ENCODE peak calls at places on chromosomes 5 and 9, in nine cellular contexts. O is heart right ventricle, V is ascending aorta, H is upper lobe of left lung, R is mucosa of descending colon, W is upper lobe of right lung, U is stomach, P is A549, M is small intestine. B is an unnamed sample. For H3K9me3, the result is how much of the 10 kb centered on the place peaks cover.

GRCh38 chr9:133362359-133363044 is 6.2 kb downstream of the SURF2 start:
- DNase-seq in O (no peak), V (no peak), H (no peak), R (no peak), W (no peak), U (no peak), P (no peak), M (no peak), B (no peak)

GRCh38 chr9:36911037-36911436 is 123.0 kb downstream of the PAX5 start:
- DNase-seq in O (no peak), V (no peak), H (no peak), R (no peak), W (no peak), U (no peak), P (no peak), M (no peak), B (no peak)

GRCh38 chr5:76818844-76819831 is at the start of gene F2RL1:
- DNase-seq in O (peak), V (no peak), H (peak), R (peak), W (peak), U (peak), P (peak), M (peak), B (peak)

GRCh38 chr9:127086771-127087170 is 35.7 kb downstream of the ANGPTL2 start:
- DNase-seq in O (no peak), V (no peak), H (no peak), R (no peak), W (no peak), U (no peak), P (no peak), M (no peak), B (no peak)

GRCh38 chr5:60184599-60184998 is 291.1 kb upstream of the PDE4D start:
- DNase-seq in O (no peak), V (no peak), H (no peak), R (no peak), W (no peak), U (no peak), P (peak), M (no peak), B (no peak)

GRCh38 chr5:76607353-76607871 is 15.8 kb downstream of the F2RL2 start:
- DNase-seq in O (no peak), V (no peak), H (no peak), R (no peak), W (no peak), U (no peak), P (no peak), M (no peak), B (no peak)

GRCh38 chr9:89468271-89468960 is 29.5 kb downstream of the SEMA4D start:
- DNase-seq in O (no peak), V (no peak), H (no peak), R (no peak), W (no peak), U (no peak), P (no peak), M (no peak), B (no peak)

GRCh38 chr5:146529984-146530383 is 14.0 kb upstream of the GPR151 start:
- DNase-seq in O (no peak), V (no peak), H (no peak), R (no peak), W (no peak), U (no peak), P (no peak), M (no peak), B (no peak)

GRCh38 chr5:168428552-168428951 is 57.7 kb upstream of the RARS1 start:
- DNase-seq in O (no peak), V (no peak), H (no peak), R (no peak), W (no peak), U (no peak), P (no peak), M (no peak), B (no peak)

GRCh38 chr5:168425997-168426863 is 60.0 kb upstream of the RARS1 start:
- DNase-seq in O (no peak), V (no peak), H (no peak), R (no peak), W (no peak), U (no peak), P (no peak), M (no peak), B (no peak)

GRCh38 chr5:168424506-168425298 is 61.6 kb upstream of the RARS1 start:
- DNase-seq in O (no peak), V (no peak), H (no peak), R (no peak), W (no peak), U (no peak), P (peak), M (no peak), B (no peak)

GRCh38 chr5:168427224-168427623 is 59.0 kb upstream of the RARS1 start:
- DNase-seq in O (no peak), V (no peak), H (no peak), R (no peak), W (no peak), U (no peak), P (no peak), M (no peak), B (no peak)

GRCh38 chr5:168426864-168427172 is 59.5 kb upstream of the RARS1 start:
- DNase-seq in O (no peak), V (no peak), H (no peak), R (no peak), W (no peak), U (no peak), P (no peak), M (no peak), B (no peak)
- H3K9me3 ChIP-seq in O (under half), V (under half), H (under half), R (under half), W (under half), U (under half), P (under half), M (under half), B (under half)

DNA sequence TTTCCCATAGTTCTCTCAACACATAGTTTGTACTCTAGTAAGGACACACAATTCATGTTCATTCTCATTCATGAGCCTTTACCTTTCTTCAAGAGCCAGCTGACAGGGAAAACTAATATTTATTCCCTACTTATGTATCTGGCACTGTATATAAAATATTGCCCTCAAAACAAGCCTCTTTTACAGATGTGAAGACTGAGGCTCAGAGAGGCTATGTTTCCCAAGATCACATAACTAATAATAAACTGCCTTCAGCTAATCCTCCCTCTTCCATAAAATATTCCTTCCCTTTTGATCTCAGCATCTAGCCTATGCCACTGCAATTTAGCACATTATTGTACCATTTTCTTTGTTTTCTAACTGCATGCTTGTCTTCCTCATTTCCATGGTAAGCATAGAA is 18.2 kb downstream of the ALDOB start:
- DNase-seq in O (no peak), V (no peak), H (no peak), R (no peak), W (no peak), U (no peak), P (no peak), M (peak), B (no peak)
- H3K9me3 ChIP-seq in O (under half), V (half or more), H (under half), R (under half), W (under half), U (under half), P (under half), M (under half), B (under half)

DNA sequence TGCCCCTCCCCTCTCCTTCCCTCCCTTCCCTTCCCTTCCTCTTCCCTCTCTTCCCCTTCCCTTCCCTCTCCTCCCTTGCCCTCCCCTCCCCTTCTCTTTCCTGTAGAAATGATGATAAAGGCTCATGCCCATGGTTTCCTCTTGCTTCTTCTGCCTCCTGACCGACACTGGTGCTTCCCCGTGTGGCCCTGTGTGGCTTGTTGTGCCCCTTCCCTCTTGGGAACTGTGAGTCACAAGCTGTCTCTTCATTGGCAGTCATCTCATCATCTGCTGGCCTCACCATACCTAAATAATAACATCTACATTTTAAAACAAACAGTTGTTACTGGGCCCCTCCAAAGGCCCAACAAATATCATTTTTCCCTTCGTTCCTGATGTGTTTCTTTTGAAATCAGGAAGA is 11.7 kb upstream of the CARNMT1 start:
- DNase-seq in O (no peak), V (no peak), H (no peak), R (no peak), W (no peak), U (no peak), P (no peak), M (no peak), B (no peak)
- H3K9me3 ChIP-seq in O (under half), V (under half), H (under half), R (under half), W (under half), U (under half), P (under half), M (under half), B (under half)

GRCh38 chr5:141258464-141258863 is 13.3 kb downstream of the PCDHB15 start:
- DNase-seq in O (no peak), V (no peak), H (no peak), R (no peak), W (no peak), U (no peak), P (no peak), M (no peak), B (no peak)
- H3K9me3 ChIP-seq in O (half or more), V (half or more), H (half or more), R (half or more), W (half or more), U (half or more), P (half or more), M (under half), B (half or more)

DNA sequence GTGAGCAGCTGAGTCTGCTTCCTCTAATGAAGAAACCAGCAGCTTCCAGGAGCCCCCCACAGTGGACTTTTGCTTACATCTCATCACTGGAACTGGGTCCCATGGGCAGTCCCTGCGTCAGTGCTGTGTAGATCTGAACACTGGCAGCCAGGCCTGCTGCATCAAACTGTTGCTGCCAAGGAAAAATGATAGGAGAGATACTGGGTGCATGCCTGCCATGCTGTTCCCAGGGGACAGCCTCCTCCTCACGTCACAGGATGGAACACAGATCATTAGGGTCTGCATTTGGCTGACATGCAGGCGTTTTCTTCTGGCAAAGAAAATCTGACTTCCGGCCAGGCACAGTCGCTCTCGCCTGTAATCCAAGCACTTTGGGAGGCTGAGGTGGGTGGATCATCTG is 67.9 kb downstream of the OLFM1 start:
- DNase-seq in O (no peak), V (no peak), H (no peak), R (no peak), W (no peak), U (no peak), P (no peak), M (no peak), B (no peak)
- H3K9me3 ChIP-seq in O (under half), V (under half), H (under half), R (under half), W (under half), U (under half), P (under half), M (under half), B (under half)

GRCh38 chr5:56595561-56595960 is 219.8 kb upstream of the MAP3K1 start:
- DNase-seq in O (no peak), V (no peak), H (no peak), R (no peak), W (no peak), U (no peak), P (no peak), M (no peak), B (no peak)
- H3K9me3 ChIP-seq in O (under half), V (under half), H (under half), R (under half), W (under half), U (under half), P (under half), M (under half), B (under half)